ENCODE peak calls at places on chromosomes 4 and X, in six cellular contexts. One of them, this sample, is unnamed.

GRCh38 chrX:149259241-149259640 is 245.9 kb downstream of the IDS start:
- DNase-seq in uterus: no peak
- DNase-seq in tibial nerve: no peak
- DNase-seq in thoracic aorta: no peak
- DNase-seq in IMR-90: no peak
- DNase-seq in HCT116: no peak
- DNase-seq in this sample: no peak

GRCh38 chrX:95585321-95585720 is 1099.3 kb upstream of the DIAPH2 start:
- DNase-seq in uterus: no peak
- DNase-seq in tibial nerve: no peak
- DNase-seq in thoracic aorta: no peak
- DNase-seq in IMR-90: no peak
- DNase-seq in HCT116: no peak
- DNase-seq in this sample: no peak

GRCh38 chr4:138816883-138817282 is 198.7 kb upstream of the NOCT start:
- DNase-seq in uterus: no peak
- DNase-seq in tibial nerve: no peak
- DNase-seq in thoracic aorta: no peak
- DNase-seq in IMR-90: no peak
- DNase-seq in HCT116: no peak
- DNase-seq in this sample: no peak

GRCh38 chr4:153034681-153035080 is 98.6 kb downstream of the FHDC1 start:
- DNase-seq in uterus: no peak
- DNase-seq in tibial nerve: no peak
- DNase-seq in thoracic aorta: no peak
- DNase-seq in IMR-90: no peak
- DNase-seq in HCT116: no peak
- DNase-seq in this sample: no peak

GRCh38 chr4:15755321-15755750 is 22.8 kb upstream of the CD38 start:
- DNase-seq in uterus: no peak
- DNase-seq in tibial nerve: no peak
- DNase-seq in thoracic aorta: no peak
- DNase-seq in IMR-90: peak; percentile 69
- DNase-seq in HCT116: no peak
- DNase-seq in this sample: no peak

GRCh38 chrX:119410027-119410819 is 11.1 kb downstream of the SLC25A43 start:
- DNase-seq in uterus: peak; percentile 58
- DNase-seq in tibial nerve: peak; percentile 23
- DNase-seq in thoracic aorta: no peak
- DNase-seq in IMR-90: peak; percentile 69
- DNase-seq in HCT116: peak; percentile 49
- DNase-seq in this sample: no peak

GRCh38 chr4:76738081-76738931 is 159.6 kb downstream of the SOWAHB start:
- DNase-seq in uterus: peak; percentile 63
- DNase-seq in tibial nerve: no peak
- DNase-seq in thoracic aorta: peak; percentile 57
- DNase-seq in IMR-90: peak; percentile 92
- DNase-seq in HCT116: no peak
- DNase-seq in this sample: no peak

GRCh38 chr4:182533948-182534347 is 290.7 kb downstream of the TENM3 start:
- DNase-seq in uterus: no peak
- DNase-seq in tibial nerve: no peak
- DNase-seq in thoracic aorta: no peak
- DNase-seq in IMR-90: peak; percentile 74
- DNase-seq in HCT116: no peak
- DNase-seq in this sample: no peak

GRCh38 chrX:129846686-129847085 is 3.0 kb upstream of the ZDHHC9 start:
- DNase-seq in uterus: no peak
- DNase-seq in tibial nerve: no peak
- DNase-seq in thoracic aorta: no peak
- DNase-seq in IMR-90: no peak
- DNase-seq in HCT116: no peak
- DNase-seq in this sample: no peak

GRCh38 chr4:5924466-5925125 is 31.7 kb upstream of the CRMP1 start:
- DNase-seq in uterus: no peak
- DNase-seq in tibial nerve: no peak
- DNase-seq in thoracic aorta: no peak
- DNase-seq in IMR-90: no peak
- DNase-seq in HCT116: no peak
- DNase-seq in this sample: no peak

GRCh38 chrX:40845331-40845911 is 110.1 kb upstream of the MED14 start:
- DNase-seq in uterus: peak; percentile 29
- DNase-seq in tibial nerve: no peak
- DNase-seq in thoracic aorta: no peak
- DNase-seq in IMR-90: peak; percentile 95
- DNase-seq in HCT116: no peak
- DNase-seq in this sample: no peak

GRCh38 chrX:12981880-12982279 is 7.0 kb downstream of the TMSB4X start:
- DNase-seq in uterus: no peak
- DNase-seq in tibial nerve: no peak
- DNase-seq in thoracic aorta: no peak
- DNase-seq in IMR-90: no peak
- DNase-seq in HCT116: no peak
- DNase-seq in this sample: no peak

GRCh38 chr4:141919648-141920047 is 283.3 kb downstream of the IL15 start:
- DNase-seq in uterus: no peak
- DNase-seq in tibial nerve: no peak
- DNase-seq in thoracic aorta: no peak
- DNase-seq in IMR-90: no peak
- DNase-seq in HCT116: no peak
- DNase-seq in this sample: no peak

GRCh38 chr4:155967098-155967497 is 13.4 kb upstream of the CTSO start:
- DNase-seq in uterus: no peak
- DNase-seq in tibial nerve: no peak
- DNase-seq in thoracic aorta: no peak
- DNase-seq in IMR-90: peak; percentile 69
- DNase-seq in HCT116: no peak
- DNase-seq in this sample: no peak

GRCh38 chr4:1116837-1117236 is 3.5 kb upstream of the RNF212 start:
- DNase-seq in uterus: no peak
- DNase-seq in tibial nerve: no peak
- DNase-seq in thoracic aorta: no peak
- DNase-seq in IMR-90: no peak
- DNase-seq in HCT116: no peak
- DNase-seq in this sample: no peak

GRCh38 chr4:40564815-40565505 is 64.7 kb downstream of the RBM47 start:
- DNase-seq in uterus: no peak
- DNase-seq in tibial nerve: no peak
- DNase-seq in thoracic aorta: no peak
- DNase-seq in IMR-90: no peak
- DNase-seq in HCT116: no peak
- DNase-seq in this sample: no peak

GRCh38 chr4:10732235-10732975 is 47.8 kb upstream of the CLNK start:
- DNase-seq in uterus: no peak
- DNase-seq in tibial nerve: no peak
- DNase-seq in thoracic aorta: no peak
- DNase-seq in IMR-90: no peak
- DNase-seq in HCT116: no peak
- DNase-seq in this sample: no peak

GRCh38 chr4:78061939-78062603 is 4.9 kb downstream of the FRAS1 start:
- DNase-seq in uterus: no peak
- DNase-seq in tibial nerve: no peak
- DNase-seq in thoracic aorta: no peak
- DNase-seq in IMR-90: no peak
- DNase-seq in HCT116: no peak
- DNase-seq in this sample: no peak

GRCh38 chrX:133608406-133608805 is 193.1 kb upstream of the GPC4 start:
- DNase-seq in uterus: no peak
- DNase-seq in tibial nerve: no peak
- DNase-seq in thoracic aorta: no peak
- DNase-seq in IMR-90: peak; percentile 2
- DNase-seq in HCT116: no peak
- DNase-seq in this sample: no peak

GRCh38 chrX:134971926-134972325 is 18.9 kb upstream of the SMIM10 start:
- DNase-seq in uterus: no peak
- DNase-seq in tibial nerve: no peak
- DNase-seq in thoracic aorta: no peak
- DNase-seq in IMR-90: peak; percentile 42
- DNase-seq in HCT116: no peak
- DNase-seq in this sample: no peak

GRCh38 chr4:158906073-158906472 is 137.2 kb downstream of the FNIP2 start:
- DNase-seq in uterus: no peak
- DNase-seq in tibial nerve: no peak
- DNase-seq in thoracic aorta: no peak
- DNase-seq in IMR-90: no peak
- DNase-seq in HCT116: no peak
- DNase-seq in this sample: no peak

GRCh38 chrX:41110801-41111625 is 25.8 kb downstream of the USP9X start:
- DNase-seq in uterus: no peak
- DNase-seq in tibial nerve: no peak
- DNase-seq in thoracic aorta: no peak
- DNase-seq in IMR-90: peak; percentile 43
- DNase-seq in HCT116: no peak
- DNase-seq in this sample: no peak

GRCh38 chr4:55865228-55865806 is 11.9 kb downstream of the EXOC1 start:
- DNase-seq in uterus: no peak
- DNase-seq in tibial nerve: no peak
- DNase-seq in thoracic aorta: no peak
- DNase-seq in IMR-90: peak; percentile 71
- DNase-seq in HCT116: no peak
- DNase-seq in this sample: no peak

GRCh38 chrX:67543818-67544217 is at the start of gene AR:
- DNase-seq in uterus: peak; percentile 79
- DNase-seq in tibial nerve: peak; percentile 47
- DNase-seq in thoracic aorta: no peak
- DNase-seq in IMR-90: peak; percentile 28
- DNase-seq in HCT116: no peak
- DNase-seq in this sample: peak; percentile 1

GRCh38 chr4:65482410-65482809 is 187.9 kb downstream of the EPHA5 start:
- DNase-seq in uterus: no peak
- DNase-seq in tibial nerve: no peak
- DNase-seq in thoracic aorta: no peak
- DNase-seq in IMR-90: no peak
- DNase-seq in HCT116: no peak
- DNase-seq in this sample: no peak

GRCh38 chr4:123580981-123581664 is 184.5 kb downstream of the SPRY1 start:
- DNase-seq in uterus: no peak
- DNase-seq in tibial nerve: no peak
- DNase-seq in thoracic aorta: no peak
- DNase-seq in IMR-90: no peak
- DNase-seq in HCT116: peak; percentile 6
- DNase-seq in this sample: no peak

GRCh38 chr4:155208258-155209054 is at the start of gene NPY2R:
- DNase-seq in uterus: no peak
- DNase-seq in tibial nerve: no peak
- DNase-seq in thoracic aorta: no peak
- DNase-seq in IMR-90: no peak
- DNase-seq in HCT116: no peak
- DNase-seq in this sample: no peak

GRCh38 chr4:122823476-122823875 is 3.2 kb upstream of the FGF2 start:
- DNase-seq in uterus: no peak
- DNase-seq in tibial nerve: no peak
- DNase-seq in thoracic aorta: no peak
- DNase-seq in IMR-90: no peak
- DNase-seq in HCT116: no peak
- DNase-seq in this sample: no peak

GRCh38 chrX:15359701-15360100 is 24.4 kb upstream of the PIGA start:
- DNase-seq in uterus: no peak
- DNase-seq in tibial nerve: no peak
- DNase-seq in thoracic aorta: no peak
- DNase-seq in IMR-90: peak; percentile 15
- DNase-seq in HCT116: no peak
- DNase-seq in this sample: no peak
- H3K27ac ChIP-seq in uterus: no peak overlapping the region
- H3K27ac ChIP-seq in tibial nerve: no peak overlapping the region
- H3K27ac ChIP-seq in thoracic aorta: no peak overlapping the region
- H3K27ac ChIP-seq in IMR-90: peak overlapping the region; percentile 4
- H3K27ac ChIP-seq in HCT116: no peak overlapping the region
- H3K27ac ChIP-seq in this sample: no peak overlapping the region

DNA sequence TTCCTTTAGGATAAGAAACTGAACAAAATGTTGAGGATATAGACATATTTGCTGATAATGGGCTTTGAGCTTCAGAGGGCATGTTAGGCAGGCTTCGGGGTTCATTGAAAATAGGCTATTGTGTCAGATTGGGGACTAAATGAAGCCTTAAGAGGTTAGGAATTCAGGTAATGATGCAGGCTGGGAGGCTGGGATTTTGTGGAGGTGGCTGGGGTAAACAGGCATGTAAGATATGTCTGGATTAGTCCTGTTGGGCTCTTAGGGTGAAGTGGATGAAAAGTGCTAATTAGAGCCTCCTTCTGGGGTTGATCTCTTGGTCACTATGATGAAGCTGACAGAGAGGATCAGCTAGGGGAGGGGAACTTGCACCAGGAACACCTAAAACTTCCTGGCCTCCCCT is 80.2 kb upstream of the ESX1 start:
- DNase-seq in uterus: no peak
- DNase-seq in tibial nerve: no peak
- DNase-seq in thoracic aorta: no peak
- DNase-seq in IMR-90: no peak
- DNase-seq in HCT116: no peak
- DNase-seq in this sample: no peak
- H3K27ac ChIP-seq in uterus: no peak overlapping the region
- H3K27ac ChIP-seq in tibial nerve: no peak overlapping the region
- H3K27ac ChIP-seq in thoracic aorta: no peak overlapping the region
- H3K27ac ChIP-seq in IMR-90: no peak overlapping the region
- H3K27ac ChIP-seq in HCT116: no peak overlapping the region
- H3K27ac ChIP-seq in this sample: no peak overlapping the region

DNA sequence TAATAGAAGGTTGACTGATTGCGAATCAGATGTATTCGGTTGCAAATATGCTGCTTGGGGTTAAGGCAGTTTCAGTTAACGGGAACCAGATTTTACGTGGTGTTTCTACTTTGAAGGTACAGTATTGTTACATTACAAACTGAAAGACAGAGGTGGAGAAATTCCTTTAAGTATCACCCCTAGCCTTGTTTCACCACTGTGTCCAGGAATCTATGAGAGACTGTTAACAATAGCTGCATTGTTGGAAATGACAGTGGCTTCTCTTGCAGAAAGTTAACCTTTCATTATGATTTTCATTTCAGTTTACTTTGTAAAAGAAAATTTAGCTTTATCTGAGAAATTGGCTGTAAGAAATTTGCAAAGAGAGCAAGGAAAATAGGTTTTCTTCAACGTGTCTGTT is 2.6 kb downstream of the CDKL5 start:
- DNase-seq in uterus: no peak
- DNase-seq in tibial nerve: no peak
- DNase-seq in thoracic aorta: no peak
- DNase-seq in IMR-90: no peak
- DNase-seq in HCT116: no peak
- DNase-seq in this sample: no peak
- H3K27ac ChIP-seq in uterus: no peak overlapping the region
- H3K27ac ChIP-seq in tibial nerve: no peak overlapping the region
- H3K27ac ChIP-seq in thoracic aorta: no peak overlapping the region
- H3K27ac ChIP-seq in IMR-90: no peak overlapping the region
- H3K27ac ChIP-seq in HCT116: no peak overlapping the region
- H3K27ac ChIP-seq in this sample: no peak overlapping the region

GRCh38 chr4:176066757-176067156 is 1.1 kb downstream of the WDR17 start:
- DNase-seq in uterus: no peak
- DNase-seq in tibial nerve: no peak
- DNase-seq in thoracic aorta: no peak
- DNase-seq in IMR-90: no peak
- DNase-seq in HCT116: no peak
- DNase-seq in this sample: no peak

GRCh38 chr4:176064539-176064938 is 1.1 kb upstream of the WDR17 start:
- DNase-seq in uterus: no peak
- DNase-seq in tibial nerve: no peak
- DNase-seq in thoracic aorta: no peak
- DNase-seq in IMR-90: no peak
- DNase-seq in HCT116: no peak
- DNase-seq in this sample: no peak

GRCh38 chr4:176063718-176064117 is 1.9 kb upstream of the WDR17 start:
- DNase-seq in uterus: no peak
- DNase-seq in tibial nerve: no peak
- DNase-seq in thoracic aorta: no peak
- DNase-seq in IMR-90: no peak
- DNase-seq in HCT116: no peak
- DNase-seq in this sample: no peak

GRCh38 chr4:176065365-176066249 is at the start of gene WDR17:
- DNase-seq in uterus: peak; percentile 85
- DNase-seq in tibial nerve: peak; percentile 66
- DNase-seq in thoracic aorta: peak; percentile 52
- DNase-seq in IMR-90: peak; percentile 48
- DNase-seq in HCT116: no peak
- DNase-seq in this sample: peak; percentile 92
- H3K27ac ChIP-seq in uterus: no peak within 1 kb of the TSS
- H3K27ac ChIP-seq in tibial nerve: peak within 1 kb of the TSS; percentile 45
- H3K27ac ChIP-seq in thoracic aorta: no peak within 1 kb of the TSS
- H3K27ac ChIP-seq in IMR-90: no peak within 1 kb of the TSS
- H3K27ac ChIP-seq in HCT116: no peak within 1 kb of the TSS
- H3K27ac ChIP-seq in this sample: peak within 1 kb of the TSS; percentile 14

This sample was measured in substantia nigra.